ENCODE peak calls at places on chromosomes 6 and 20, in seven cellular contexts. P is adrenal gland, V is transverse colon, D is IMR-90, O is ovary, X is esophagus squamous epithelium, W is uterus. G is an unnamed sample.

GRCh38 chr6:111888928-111889696 is 15.9 kb upstream of the FYN start:
- DNase-seq in V (no peak), W (peak; percentile 36), P (peak; percentile 24), D (peak; percentile 30), X (no peak), O (peak; percentile 48), G (no peak)

GRCh38 chr20:43666376-43667328 is at the start of gene MYBL2:
- DNase-seq in V (peak; percentile 67), O (peak; percentile 28), P (peak; percentile 38), X (peak; percentile 14), W (no peak), D (peak; percentile 45), G (no peak)

GRCh38 chr6:151399679-151400078 is 8.3 kb upstream of the ZBTB2 start:
- DNase-seq in O (no peak), W (no peak), X (no peak), V (no peak), P (no peak), D (no peak), G (no peak)

GRCh38 chr20:58867211-58867610 is 14.7 kb downstream of the GNAS start:
- DNase-seq in V (no peak), X (no peak), D (no peak), P (no peak), W (peak; percentile 70), O (no peak), G (no peak)

GRCh38 chr20:38674178-38675133 is 49.8 kb upstream of the SLC32A1 start:
- DNase-seq in P (peak; percentile 38), X (no peak), V (peak; percentile 11), W (no peak), D (peak; percentile 47), O (peak; percentile 65), G (no peak)

GRCh38 chr20:53888510-53888909 is 181.9 kb downstream of the BCAS1 start:
- DNase-seq in O (no peak), D (no peak), W (no peak), X (no peak), P (no peak), V (no peak), G (no peak)

GRCh38 chr6:33742837-33743236 is 3.9 kb downstream of the IP6K3 start:
- DNase-seq in D (no peak), V (no peak), P (no peak), X (no peak), O (no peak), W (peak; percentile 70), G (no peak)

GRCh38 chr6:90101403-90101802 is 195.2 kb downstream of the BACH2 start:
- DNase-seq in P (no peak), V (no peak), D (no peak), O (no peak), W (no peak), X (no peak), G (no peak)

GRCh38 chr20:10696650-10697049 is 22.9 kb upstream of the JAG1 start:
- DNase-seq in P (no peak), D (no peak), X (no peak), O (no peak), W (no peak), V (no peak), G (no peak)

GRCh38 chr20:53292347-53292746 is 301.3 kb downstream of the ZNF217 start:
- DNase-seq in P (no peak), V (no peak), O (no peak), D (no peak), X (no peak), W (no peak), G (no peak)

GRCh38 chr6:145453376-145453775 is 281.9 kb downstream of the EPM2A start:
- DNase-seq in P (no peak), W (no peak), V (no peak), D (no peak), X (no peak), O (no peak), G (no peak)
- TF ChIP-seq CTCF in P (no peak), W (no peak), V (no peak), D (no peak), X (no peak), O (no peak), G (no peak)

GRCh38 chr6:120553353-120553752 is 780.9 kb downstream of the TBC1D32 start:
- DNase-seq in P (no peak), V (no peak), D (no peak), O (no peak), W (no peak), X (no peak), G (no peak)

GRCh38 chr6:120558294-120558693 is 776.0 kb downstream of the TBC1D32 start:
- DNase-seq in P (no peak), W (no peak), O (no peak), V (no peak), D (no peak), X (no peak), G (no peak)

GRCh38 chr6:120556491-120556890 is 777.8 kb downstream of the TBC1D32 start:
- DNase-seq in O (no peak), X (no peak), D (no peak), W (no peak), V (no peak), P (no peak), G (no peak)

GRCh38 chr6:120557554-120557953 is 776.7 kb downstream of the TBC1D32 start:
- DNase-seq in P (no peak), V (no peak), X (no peak), O (no peak), D (no peak), W (no peak), G (no peak)
- TF ChIP-seq POLR2A in P (no peak), V (no peak), X (no peak), O (no peak), D (no peak), W (no peak), G (no peak)

DNA sequence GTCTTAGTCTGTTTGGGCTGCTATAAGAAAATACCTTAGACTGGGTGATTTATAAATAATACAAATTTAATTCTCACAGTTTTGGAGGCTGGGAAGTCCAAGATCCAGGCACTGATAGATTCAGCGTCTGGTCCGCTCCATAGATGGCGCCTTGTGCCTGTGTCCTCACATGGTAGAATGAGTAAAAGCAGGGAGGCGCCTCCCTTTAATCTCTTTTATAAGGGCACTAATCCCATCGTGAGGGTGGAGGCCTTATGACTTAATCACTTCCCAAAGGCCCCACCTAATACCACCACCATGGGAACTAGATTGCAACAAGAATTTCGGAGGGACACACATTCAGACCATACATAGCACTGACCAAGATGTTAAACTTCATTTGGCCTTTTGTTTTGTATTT is 91.2 kb upstream of the TMEM181 start:
- DNase-seq in O (no peak), D (no peak), P (no peak), W (no peak), V (peak; percentile 18), X (no peak), G (no peak)
- TF ChIP-seq CTCF in O (no peak), D (no peak), P (no peak), W (no peak), V (no peak), X (no peak), G (no peak)

DNA sequence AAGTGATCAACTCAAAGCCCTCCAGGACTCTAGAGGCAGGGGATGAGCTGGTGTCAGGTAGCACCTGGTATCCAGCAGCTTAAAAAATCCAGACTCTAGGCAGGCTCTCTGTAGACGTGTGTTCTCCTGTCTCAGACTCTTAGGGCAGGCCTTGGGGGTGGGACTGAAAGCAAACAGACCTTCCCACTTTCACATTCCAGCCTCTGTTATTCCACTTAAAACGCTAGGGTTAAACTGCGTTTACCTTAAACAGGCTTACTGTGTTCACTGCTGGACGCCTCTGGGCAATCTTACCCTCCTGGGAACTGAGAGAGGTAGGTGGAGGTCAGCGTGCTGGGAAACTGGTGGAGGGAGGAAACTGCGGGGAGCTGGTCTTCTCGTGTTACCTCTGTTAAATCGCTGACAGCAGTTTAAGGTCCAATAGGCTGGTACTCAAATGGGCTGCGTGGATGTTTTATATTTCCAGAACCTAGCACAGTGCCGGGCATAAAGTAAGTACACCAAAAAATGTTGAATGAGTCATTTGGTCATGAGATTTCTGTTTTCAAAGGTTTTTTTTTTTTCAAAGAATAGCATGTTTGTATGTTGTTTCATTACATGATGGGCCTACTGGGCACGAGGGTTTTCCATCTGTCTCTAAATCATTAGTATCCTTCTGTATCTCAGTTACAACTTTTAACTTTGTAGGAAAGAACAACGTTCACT is at the start of gene GCNT2:
- DNase-seq in D (peak; percentile 23), O (no peak), X (no peak), P (no peak), V (peak; percentile 22), W (no peak), G (peak; percentile 31)
- TF ChIP-seq POLR2A in D (no peak), O (no peak), X (peak; percentile 34), P (no peak), V (no peak), W (no peak), G (peak; percentile 37)

GRCh38 chr6:18596529-18596835 is 209.3 kb downstream of the RNF144B start:
- DNase-seq in D (no peak), O (no peak), V (no peak), P (no peak), W (no peak), X (no peak), G (no peak)
- TF ChIP-seq CTCF in D (no peak), O (no peak), V (no peak), P (no peak), W (no peak), X (no peak), G (peak; percentile 13)

GRCh38 chr6:15244605-15245360 is 1.1 kb upstream of the JARID2 start:
- DNase-seq in X (no peak), P (peak; percentile 85), V (peak; percentile 84), O (peak; percentile 89), D (peak; percentile 70), W (peak; percentile 82), G (peak; percentile 74)
- TF ChIP-seq POLR2A in X (peak; percentile 20), P (no peak), V (peak; percentile 39), O (no peak), D (peak; percentile 45), W (no peak), G (no peak)

DNA sequence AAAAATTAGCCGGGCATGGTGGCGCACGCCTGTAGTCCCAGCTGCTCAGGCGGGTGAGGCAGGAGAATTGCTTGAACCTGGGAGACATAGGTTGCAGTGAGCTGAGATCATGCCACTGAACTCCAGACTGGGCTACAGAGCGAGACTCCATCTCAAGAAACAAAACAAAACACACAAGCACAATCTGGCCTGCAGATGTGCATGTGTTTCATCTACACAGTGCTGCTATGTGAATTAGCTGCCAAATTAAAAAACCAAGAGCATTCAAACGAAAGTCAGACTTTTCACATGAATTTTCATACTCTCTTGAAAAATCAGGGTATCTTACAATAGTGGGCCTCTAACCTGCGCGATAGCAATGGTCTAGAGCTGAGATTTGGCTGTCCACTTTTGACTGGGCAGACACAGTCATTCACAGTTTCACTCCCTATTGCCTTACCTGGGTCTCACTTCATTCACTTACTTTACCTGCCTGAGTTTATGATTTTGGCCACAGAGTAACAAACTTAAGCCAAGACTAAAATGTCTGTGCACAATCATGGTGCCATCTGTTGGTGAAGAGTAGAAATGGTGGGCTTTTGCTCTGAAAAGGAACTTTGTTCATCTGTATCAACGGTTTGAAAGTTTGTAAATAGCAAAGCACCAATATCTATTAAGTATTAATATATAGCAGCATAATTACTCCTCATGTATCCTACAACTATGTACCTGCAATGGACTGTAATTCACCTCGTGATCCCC is 138.4 kb upstream of the UST start:
- DNase-seq in P (no peak), O (no peak), X (no peak), W (no peak), V (no peak), D (peak; percentile 19), G (no peak)
- TF ChIP-seq CTCF in P (no peak), O (no peak), X (no peak), W (no peak), V (no peak), D (peak; percentile 46), G (no peak)

G was measured in prostate gland.